ENCODE peak calls at places on chromosomes 4 and X, in six cellular contexts. D is head of caudate nucleus, A is choroid plexus epithelial cell, M is tibial artery, O is activated T-helper 1 cell treated with Interleukin-2 at 50 U/mL for 16 hours, I is heart right ventricle. S is an unnamed sample.
A peak's percentile ranks its signal among the peaks of the same experiment; 100 is the strongest.

GRCh38 chrX:3697220-3697684 is 16.2 kb downstream of the PRKX start:
- DNase-seq in A (no peak), D (no peak), M (no peak), O (no peak), I (no peak), S (no peak)

GRCh38 chr4:171650543-171650942 is 162.7 kb upstream of the GALNTL6 start:
- DNase-seq in M (no peak), I (no peak), D (no peak), O (no peak), A (no peak), S (peak; percentile 50)

GRCh38 chr4:7342581-7343352 is 92.0 kb downstream of the PSAPL1 start:
- DNase-seq in D (no peak), M (peak; percentile 61), O (no peak), I (no peak), A (no peak), S (no peak)

GRCh38 chr4:40325406-40326019 is 9.6 kb upstream of the CHRNA9 start:
- DNase-seq in D (no peak), I (no peak), O (no peak), A (peak; percentile 89), M (no peak), S (peak; percentile 46)

GRCh38 chr4:88975925-88976511 is 81.0 kb downstream of the FAM13A start:
- DNase-seq in I (no peak), M (no peak), D (no peak), A (no peak), O (no peak), S (no peak)

GRCh38 chr4:123649644-123650356 is 253.2 kb downstream of the SPRY1 start:
- DNase-seq in I (peak; percentile 42), O (no peak), D (no peak), A (peak; percentile 89), M (no peak), S (no peak)

GRCh38 chr4:88758264-88758663 is 60.6 kb upstream of the NAP1L5 start:
- DNase-seq in A (no peak), D (peak; percentile 15), M (no peak), O (no peak), I (no peak), S (no peak)

GRCh38 chr4:148288448-148288847 is 153.8 kb downstream of the NR3C2 start:
- DNase-seq in M (no peak), D (no peak), O (no peak), I (peak; percentile 38), A (no peak), S (no peak)

S was measured in glutamatergic neuron.